ENCODE peak calls at places on chromosomes 5 and 9, in seven cellular contexts. D, E, V, H, B, F and M are unnamed samples.

GRCh38 chr5:1135696-1136525 is 24.0 kb upstream of the SLC12A7 start:
- DNase-seq in F (no peak), B (no peak), E (no peak), V (no peak), H (no peak), D (no peak), M (no peak)

GRCh38 chr9:85914108-85914507 is 26.8 kb upstream of the NAA35 start:
- DNase-seq in F (no peak), V (no peak), E (no peak), H (no peak), B (no peak), D (no peak), M (no peak)

GRCh38 chr9:82167296-82167695 is 178.7 kb downstream of the SPATA31D1 start:
- DNase-seq in B (no peak), F (no peak), H (no peak), E (no peak), D (no peak), V (no peak), M (no peak)

GRCh38 chr9:124735121-124735520 is 36.0 kb downstream of the NR6A1 start:
- DNase-seq in D (no peak), H (no peak), V (peak), F (peak), B (no peak), E (no peak), M (no peak)

GRCh38 chr5:143024227-143024920 is 254.2 kb downstream of the ARHGAP26 start:
- DNase-seq in V (no peak), H (no peak), B (no peak), D (no peak), F (no peak), E (no peak), M (no peak)

GRCh38 chr9:92960561-92961290 is 13.4 kb downstream of the FGD3 start:
- DNase-seq in V (no peak), E (no peak), F (no peak), H (no peak), B (no peak), D (no peak), M (no peak)

GRCh38 chr5:16976625-16977008 is 40.5 kb upstream of the MYO10 start:
- DNase-seq in F (no peak), V (no peak), E (no peak), B (no peak), H (no peak), D (no peak), M (no peak)

GRCh38 chr5:131749138-131749537 is 47.7 kb downstream of the FNIP1 start:
- DNase-seq in H (no peak), E (no peak), D (no peak), F (no peak), V (peak), B (no peak), M (no peak)

GRCh38 chr5:125823572-125823971 is 599.6 kb upstream of the GRAMD2B start:
- DNase-seq in D (no peak), H (no peak), E (no peak), F (no peak), V (peak), B (no peak), M (no peak)

GRCh38 chr9:11086561-11086960 is 473.8 kb upstream of the PTPRD start:
- DNase-seq in F (no peak), B (no peak), E (no peak), H (no peak), V (no peak), D (no peak), M (no peak)

GRCh38 chr5:61887271-61887670 is 418.7 kb upstream of the KIF2A start:
- DNase-seq in H (no peak), D (no peak), B (no peak), F (no peak), V (no peak), E (no peak), M (no peak)